ENCODE peak calls at places on chromosomes 7 and 10, in four cellular contexts. G is HepG2, R is lower lobe of right lung, Z is GM23338. N is an unnamed sample. For H3K4me1, the result is how much of the 10 kb centered on the place peaks cover.

GRCh38 chr7:49324707-49325106 is 400.4 kb downstream of the CDC14C start:
- DNase-seq in R (no peak), Z (peak), G (no peak), N (no peak)

GRCh38 chr10:22218448-22218847 is 633 bp upstream of the EBLN1 start:
- DNase-seq in G (peak), Z (peak), R (no peak), N (no peak)

GRCh38 chr10:19815478-19816419 is 483 bp upstream of the PLXDC2 start:
- DNase-seq in Z (peak), R (peak), G (no peak), N (peak)

GRCh38 chr7:144786522-144786921 is 49.3 kb downstream of the TPK1 start:
- DNase-seq in R (no peak), G (no peak), Z (peak), N (no peak)

GRCh38 chr10:48603421-48604038 is 1.3 kb downstream of the ARHGAP22 start:
- DNase-seq in G (no peak), Z (no peak), R (no peak), N (peak)

GRCh38 chr7:30979027-30979426 is 15.3 kb downstream of the GHRHR start:
- DNase-seq in Z (no peak), G (no peak), R (no peak), N (no peak)

GRCh38 chr7:102468416-102469350 is 3.9 kb downstream of the LRWD1 start:
- DNase-seq in G (no peak), R (no peak), Z (no peak), N (peak)

GRCh38 chr7:10237306-10237705 is 736.4 kb upstream of the PHF14 start:
- DNase-seq in R (no peak), G (peak), Z (no peak), N (no peak)

GRCh38 chr7:71278301-71278700 is 146.4 kb downstream of the GALNT17 start:
- DNase-seq in G (no peak), R (no peak), Z (no peak), N (no peak)

GRCh38 chr7:128078309-128078708 is 47.1 kb upstream of the LRRC4 start:
- DNase-seq in Z (no peak), R (no peak), G (no peak), N (no peak)

GRCh38 chr10:86300399-86300925 is 66.1 kb downstream of the GRID1 start:
- DNase-seq in Z (no peak), R (no peak), G (no peak), N (no peak)

GRCh38 chr10:100528885-100529472 is 692 bp downstream of the NDUFB8 start:
- DNase-seq in R (peak), G (no peak), Z (peak), N (no peak)

GRCh38 chr10:16904619-16905018 is 87.4 kb upstream of the RSU1 start:
- DNase-seq in Z (no peak), R (no peak), G (no peak), N (no peak)

GRCh38 chr7:28230273-28230672 is 49.7 kb upstream of the JAZF1 start:
- DNase-seq in Z (no peak), R (no peak), G (peak), N (no peak)

GRCh38 chr7:92904292-92905131 is 68.1 kb upstream of the CDK6 start:
- DNase-seq in R (peak), Z (peak), G (peak), N (no peak)

GRCh38 chr10:29023678-29024077 is 265.2 kb upstream of the LYZL1 start:
- DNase-seq in G (no peak), Z (no peak), R (no peak), N (no peak)

GRCh38 chr10:13971586-13972475 is 358.9 kb downstream of the FRMD4A start:
- DNase-seq in G (no peak), Z (peak), R (no peak), N (no peak)
- H3K27ac ChIP-seq in G (no peak), Z (peak), R (no peak), N (no peak)

DNA sequence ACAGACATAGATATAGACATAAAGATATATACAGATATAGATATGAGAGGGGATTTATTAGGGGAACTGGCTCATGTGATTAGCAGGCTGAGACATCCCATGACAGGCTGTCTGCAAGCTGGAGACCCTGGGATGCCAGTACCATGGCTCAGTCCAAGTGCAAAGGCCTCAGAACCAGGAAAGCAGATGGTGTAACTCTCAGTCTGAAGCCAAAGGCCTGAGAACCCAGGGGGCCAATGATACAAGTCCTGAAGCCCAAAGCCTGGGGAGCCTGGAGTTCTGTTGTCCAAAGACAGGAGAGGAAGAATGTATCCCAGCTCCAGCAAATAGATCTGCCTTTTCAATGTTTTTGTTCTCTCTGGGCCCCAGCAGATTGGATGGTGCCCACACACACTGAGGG is 5.5 kb downstream of the NCOA4 start:
- DNase-seq in G (no peak), R (no peak), Z (no peak), N (no peak)
- H3K4me1 ChIP-seq in G (half or more), R (half or more), Z (under half), N (under half)

DNA sequence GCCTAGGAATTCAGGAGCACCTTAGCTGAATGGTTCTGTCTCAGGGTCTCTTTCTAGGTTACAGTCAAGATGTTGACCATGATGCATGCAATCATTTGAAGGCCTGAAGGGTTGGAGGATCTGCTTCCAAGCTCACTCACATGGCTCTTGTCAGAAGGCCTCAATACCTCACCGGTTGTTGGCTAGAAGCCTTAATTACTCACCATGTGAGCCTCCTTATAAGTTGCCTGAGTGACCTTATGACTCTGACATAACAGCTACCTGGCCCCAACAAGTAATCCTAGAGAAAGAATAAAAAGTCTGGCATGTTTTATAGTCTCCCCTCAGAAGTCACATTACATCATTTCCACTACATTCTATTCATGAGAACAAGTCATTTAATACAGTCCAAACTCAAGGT is 3.4 kb upstream of the C1GALT1 start:
- DNase-seq in R (no peak), Z (no peak), G (no peak), N (no peak)
- H3K27ac ChIP-seq in R (no peak), Z (no peak), G (peak), N (no peak)

GRCh38 chr7:6380310-6381095 is 67.3 kb downstream of the DAGLB start:
- DNase-seq in Z (no peak), R (no peak), G (no peak), N (no peak)
- H3K4me1 ChIP-seq in Z (half or more), R (half or more), G (half or more), N (under half)

GRCh38 chr10:70561051-70561450 is 41.5 kb downstream of the PRF1 start:
- DNase-seq in Z (no peak), R (peak), G (no peak), N (peak)
- H3K27ac ChIP-seq in Z (no peak), R (no peak), G (no peak), N (no peak)

GRCh38 chr10:79285315-79286185 is 61.7 kb upstream of the PPIF start:
- DNase-seq in Z (no peak), G (no peak), R (no peak), N (no peak)
- H3K4me1 ChIP-seq in Z (under half), G (under half), R (half or more), N (under half)

GRCh38 chr7:38908759-38909335 is at the start of gene VPS41:
- DNase-seq in R (peak), G (peak), Z (peak), N (peak)

GRCh38 chr7:38907066-38907465 is 1.9 kb downstream of the VPS41 start:
- DNase-seq in R (no peak), Z (no peak), G (no peak), N (no peak)

GRCh38 chr7:38902443-38902842 is 6.5 kb downstream of the VPS41 start:
- DNase-seq in R (no peak), G (no peak), Z (peak), N (no peak)

GRCh38 chr7:38903057-38903456 is 5.9 kb downstream of the VPS41 start:
- DNase-seq in G (no peak), R (no peak), Z (peak), N (no peak)

DNA sequence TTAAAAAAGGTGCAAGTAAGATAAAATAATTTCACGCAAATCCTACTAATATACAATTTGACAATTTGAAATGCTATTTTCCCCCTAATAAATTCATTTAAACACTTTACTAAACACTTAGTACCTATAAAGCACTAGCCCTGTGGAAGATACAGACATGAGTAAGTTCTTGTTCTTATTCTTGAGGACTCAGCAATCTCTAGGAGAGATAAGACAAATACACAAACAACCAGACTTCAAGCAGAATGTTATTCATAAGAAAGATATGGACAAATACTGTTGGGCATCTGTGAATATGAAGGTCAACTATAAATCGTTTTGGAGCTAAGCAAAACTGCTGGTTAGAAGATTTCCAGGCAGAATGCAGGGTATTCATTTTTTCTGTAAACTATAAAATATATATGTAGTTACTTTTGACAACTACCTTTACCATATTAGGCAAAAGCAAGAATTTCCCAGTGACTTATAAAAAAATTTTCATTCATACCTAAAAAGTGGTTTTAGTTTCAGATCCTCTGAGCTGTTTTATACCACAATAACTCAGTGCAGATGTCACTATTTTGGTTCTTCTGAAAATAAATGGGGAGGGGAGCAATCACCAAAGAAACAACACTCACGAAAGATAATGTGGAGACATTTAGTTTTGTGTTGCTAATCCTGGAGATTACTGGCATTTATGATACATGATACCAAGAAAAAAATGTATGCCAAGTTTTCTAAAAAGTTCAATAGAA is 3.8 kb downstream of the VPS41 start:
- DNase-seq in Z (no peak), R (no peak), G (no peak), N (no peak)
- H3K27ac ChIP-seq in Z (no peak), R (no peak), G (no peak), N (no peak)

N was measured in aorta.